ENCODE peak calls at places on chromosomes 7 and 10, in five cellular contexts. One of them, this sample, is unnamed.
A peak's percentile ranks its signal among the peaks of the same experiment; 100 is the strongest.

GRCh38 chr7:91657386-91658120 is 222.9 kb downstream of the MTERF1 start:
- DNase-seq in breast epithelium: no peak
- DNase-seq in neural progenitor cell: no peak
- DNase-seq in astrocyte: peak; percentile 99
- DNase-seq in fibroblast of lung: peak; percentile 98
- DNase-seq in this sample: no peak

GRCh38 chr7:30470163-30470770 is 8.3 kb downstream of the NOD1 start:
- DNase-seq in breast epithelium: no peak
- DNase-seq in neural progenitor cell: no peak
- DNase-seq in astrocyte: peak; percentile 82
- DNase-seq in fibroblast of lung: peak; percentile 83
- DNase-seq in this sample: no peak

GRCh38 chr7:17535776-17536175 is 237.3 kb downstream of the AHR start:
- DNase-seq in breast epithelium: no peak
- DNase-seq in neural progenitor cell: no peak
- DNase-seq in astrocyte: peak; percentile 86
- DNase-seq in fibroblast of lung: peak; percentile 87
- DNase-seq in this sample: no peak

GRCh38 chr10:27724287-27724686 is 21.3 kb downstream of the MKX start:
- DNase-seq in breast epithelium: no peak
- DNase-seq in neural progenitor cell: peak; percentile 27
- DNase-seq in astrocyte: no peak
- DNase-seq in fibroblast of lung: no peak
- DNase-seq in this sample: no peak

GRCh38 chr7:148698397-148699023 is at the start of gene CUL1:
- DNase-seq in breast epithelium: peak; percentile 81
- DNase-seq in neural progenitor cell: peak; percentile 89
- DNase-seq in astrocyte: peak; percentile 46
- DNase-seq in fibroblast of lung: peak; percentile 72
- DNase-seq in this sample: peak; percentile 84

GRCh38 chr10:26781797-26782196 is 79.0 kb downstream of the ABI1 start:
- DNase-seq in breast epithelium: no peak
- DNase-seq in neural progenitor cell: no peak
- DNase-seq in astrocyte: peak; percentile 23
- DNase-seq in fibroblast of lung: peak; percentile 48
- DNase-seq in this sample: no peak

GRCh38 chr7:867001-867405 is 9.4 kb upstream of the GET4 start:
- DNase-seq in breast epithelium: peak; percentile 90
- DNase-seq in neural progenitor cell: no peak
- DNase-seq in astrocyte: peak; percentile 56
- DNase-seq in fibroblast of lung: peak; percentile 62
- DNase-seq in this sample: no peak

GRCh38 chr10:113015201-113015600 is 65.2 kb downstream of the TCF7L2 start:
- DNase-seq in breast epithelium: no peak
- DNase-seq in neural progenitor cell: no peak
- DNase-seq in astrocyte: no peak
- DNase-seq in fibroblast of lung: no peak
- DNase-seq in this sample: no peak

GRCh38 chr10:133173860-133174523 is 14.0 kb downstream of the KNDC1 start:
- DNase-seq in breast epithelium: no peak
- DNase-seq in neural progenitor cell: no peak
- DNase-seq in astrocyte: no peak
- DNase-seq in fibroblast of lung: no peak
- DNase-seq in this sample: no peak

GRCh38 chr7:79523426-79523825 is 70.0 kb upstream of the MAGI2 start:
- DNase-seq in breast epithelium: no peak
- DNase-seq in neural progenitor cell: no peak
- DNase-seq in astrocyte: no peak
- DNase-seq in fibroblast of lung: no peak
- DNase-seq in this sample: no peak

GRCh38 chr10:845526-845925 is 86.0 kb downstream of the LARP4B start:
- DNase-seq in breast epithelium: no peak
- DNase-seq in neural progenitor cell: no peak
- DNase-seq in astrocyte: no peak
- DNase-seq in fibroblast of lung: no peak
- DNase-seq in this sample: no peak

GRCh38 chr7:5997210-5997808 is 11.5 kb downstream of the PMS2 start:
- DNase-seq in breast epithelium: peak; percentile 43
- DNase-seq in neural progenitor cell: peak; percentile 72
- DNase-seq in astrocyte: peak; percentile 44
- DNase-seq in fibroblast of lung: peak; percentile 58
- DNase-seq in this sample: peak; percentile 58

GRCh38 chr10:5570007-5570655 is 45.4 kb downstream of the CALML3 start:
- DNase-seq in breast epithelium: no peak
- DNase-seq in neural progenitor cell: no peak
- DNase-seq in astrocyte: no peak
- DNase-seq in fibroblast of lung: no peak
- DNase-seq in this sample: no peak

GRCh38 chr7:98352621-98353020 is 48.3 kb downstream of the BAIAP2L1 start:
- DNase-seq in breast epithelium: no peak
- DNase-seq in neural progenitor cell: no peak
- DNase-seq in astrocyte: peak; percentile 48
- DNase-seq in fibroblast of lung: peak; percentile 63
- DNase-seq in this sample: no peak

GRCh38 chr10:98916751-98917150 is 318.9 kb downstream of the HPSE2 start:
- DNase-seq in breast epithelium: no peak
- DNase-seq in neural progenitor cell: no peak
- DNase-seq in astrocyte: no peak
- DNase-seq in fibroblast of lung: no peak
- DNase-seq in this sample: no peak

GRCh38 chr7:155739538-155740140 is 72.6 kb downstream of the SHH start:
- DNase-seq in breast epithelium: no peak
- DNase-seq in neural progenitor cell: no peak
- DNase-seq in astrocyte: no peak
- DNase-seq in fibroblast of lung: no peak
- DNase-seq in this sample: no peak

GRCh38 chr7:111059826-111060225 is 31.1 kb upstream of the LRRN3 start:
- DNase-seq in breast epithelium: no peak
- DNase-seq in neural progenitor cell: no peak
- DNase-seq in astrocyte: no peak
- DNase-seq in fibroblast of lung: peak; percentile 8
- DNase-seq in this sample: no peak

GRCh38 chr10:127347202-127347959 is 151.0 kb upstream of the INSYN2A start:
- DNase-seq in breast epithelium: no peak
- DNase-seq in neural progenitor cell: no peak
- DNase-seq in astrocyte: no peak
- DNase-seq in fibroblast of lung: no peak
- DNase-seq in this sample: no peak

GRCh38 chr10:17456032-17456548 is 1.7 kb upstream of the ST8SIA6 start:
- DNase-seq in breast epithelium: no peak
- DNase-seq in neural progenitor cell: no peak
- DNase-seq in astrocyte: no peak
- DNase-seq in fibroblast of lung: no peak
- DNase-seq in this sample: no peak

GRCh38 chr10:122181055-122181732 is 89.9 kb upstream of the BTBD16 start:
- DNase-seq in breast epithelium: no peak
- DNase-seq in neural progenitor cell: no peak
- DNase-seq in astrocyte: peak; percentile 67
- DNase-seq in fibroblast of lung: peak; percentile 77
- DNase-seq in this sample: no peak

GRCh38 chr7:73903321-73904218 is 42.6 kb downstream of the TMEM270 start:
- DNase-seq in breast epithelium: no peak
- DNase-seq in neural progenitor cell: no peak
- DNase-seq in astrocyte: no peak
- DNase-seq in fibroblast of lung: no peak
- DNase-seq in this sample: no peak

GRCh38 chr10:102402512-102402896 is 7.0 kb downstream of the NFKB2 start:
- DNase-seq in breast epithelium: no peak
- DNase-seq in neural progenitor cell: no peak
- DNase-seq in astrocyte: no peak
- DNase-seq in fibroblast of lung: no peak
- DNase-seq in this sample: no peak

GRCh38 chr7:25633420-25633819 is 405.1 kb upstream of the NPVF start:
- DNase-seq in breast epithelium: no peak
- DNase-seq in neural progenitor cell: no peak
- DNase-seq in astrocyte: no peak
- DNase-seq in fibroblast of lung: no peak
- DNase-seq in this sample: no peak

GRCh38 chr7:51366930-51367613 is 50.5 kb upstream of the COBL start:
- DNase-seq in breast epithelium: no peak
- DNase-seq in neural progenitor cell: peak; percentile 87
- DNase-seq in astrocyte: peak; percentile 18
- DNase-seq in fibroblast of lung: peak; percentile 40
- DNase-seq in this sample: no peak

GRCh38 chr10:49320191-49320590 is 21.2 kb downstream of the C10orf71 start:
- DNase-seq in breast epithelium: no peak
- DNase-seq in neural progenitor cell: no peak
- DNase-seq in astrocyte: no peak
- DNase-seq in fibroblast of lung: no peak
- DNase-seq in this sample: no peak

GRCh38 chr10:111360260-111360925 is 283.6 kb downstream of the ADRA2A start:
- DNase-seq in breast epithelium: peak; percentile 24
- DNase-seq in neural progenitor cell: peak; percentile 78
- DNase-seq in astrocyte: no peak
- DNase-seq in fibroblast of lung: no peak
- DNase-seq in this sample: no peak

GRCh38 chr7:41313171-41313570 is 389.7 kb downstream of the INHBA start:
- DNase-seq in breast epithelium: no peak
- DNase-seq in neural progenitor cell: no peak
- DNase-seq in astrocyte: no peak
- DNase-seq in fibroblast of lung: no peak
- DNase-seq in this sample: no peak

GRCh38 chr10:13528138-13528874 is 508 bp downstream of the BEND7 start:
- DNase-seq in breast epithelium: no peak
- DNase-seq in neural progenitor cell: peak; percentile 74
- DNase-seq in astrocyte: no peak
- DNase-seq in fibroblast of lung: no peak
- DNase-seq in this sample: no peak

DNA sequence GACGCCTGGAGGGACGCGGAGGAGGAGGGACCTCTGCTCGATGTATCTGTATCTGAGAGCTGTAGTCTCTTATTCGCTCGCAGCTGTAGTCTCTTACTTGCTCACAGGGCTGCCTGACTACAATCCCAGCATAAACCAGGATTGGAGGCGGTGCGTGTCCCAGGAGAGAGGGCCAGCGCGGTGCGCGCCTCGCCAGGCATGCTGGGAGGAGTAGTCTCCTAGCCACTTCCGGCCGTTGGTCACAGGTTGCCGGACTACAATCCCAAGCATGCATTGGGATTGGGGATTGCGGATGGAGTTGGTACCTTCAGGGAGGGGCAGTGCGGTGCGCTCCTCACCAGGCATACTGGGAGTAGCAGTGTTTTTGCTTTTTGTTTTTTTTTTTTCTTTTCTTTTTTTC is 421.7 kb upstream of the NUPR2 start:
- DNase-seq in breast epithelium: peak; percentile 21
- DNase-seq in neural progenitor cell: no peak
- DNase-seq in astrocyte: no peak
- DNase-seq in fibroblast of lung: no peak
- DNase-seq in this sample: no peak
- H3K9me3 ChIP-seq in breast epithelium: peaks cover 57% of the 10 kb centered on the region
- H3K9me3 ChIP-seq in neural progenitor cell: peaks cover 10% of the 10 kb centered on the region
- H3K9me3 ChIP-seq in astrocyte: peaks cover 19% of the 10 kb centered on the region
- H3K9me3 ChIP-seq in fibroblast of lung: no peaks in the 10 kb centered on the region
- H3K9me3 ChIP-seq in this sample: peaks cover 8% of the 10 kb centered on the region

GRCh38 chr10:77501152-77501845 is 136.3 kb downstream of the KCNMA1 start:
- DNase-seq in breast epithelium: no peak
- DNase-seq in neural progenitor cell: no peak
- DNase-seq in astrocyte: peak; percentile 85
- DNase-seq in fibroblast of lung: peak; percentile 93
- DNase-seq in this sample: no peak
- H3K4me1 ChIP-seq in breast epithelium: no peaks in the 10 kb centered on the region
- H3K4me1 ChIP-seq in neural progenitor cell: peaks cover 21% of the 10 kb centered on the region
- H3K4me1 ChIP-seq in astrocyte: peaks cover 55% of the 10 kb centered on the region
- H3K4me1 ChIP-seq in fibroblast of lung: peaks cover 30% of the 10 kb centered on the region
- H3K4me1 ChIP-seq in this sample: no peaks in the 10 kb centered on the region

DNA sequence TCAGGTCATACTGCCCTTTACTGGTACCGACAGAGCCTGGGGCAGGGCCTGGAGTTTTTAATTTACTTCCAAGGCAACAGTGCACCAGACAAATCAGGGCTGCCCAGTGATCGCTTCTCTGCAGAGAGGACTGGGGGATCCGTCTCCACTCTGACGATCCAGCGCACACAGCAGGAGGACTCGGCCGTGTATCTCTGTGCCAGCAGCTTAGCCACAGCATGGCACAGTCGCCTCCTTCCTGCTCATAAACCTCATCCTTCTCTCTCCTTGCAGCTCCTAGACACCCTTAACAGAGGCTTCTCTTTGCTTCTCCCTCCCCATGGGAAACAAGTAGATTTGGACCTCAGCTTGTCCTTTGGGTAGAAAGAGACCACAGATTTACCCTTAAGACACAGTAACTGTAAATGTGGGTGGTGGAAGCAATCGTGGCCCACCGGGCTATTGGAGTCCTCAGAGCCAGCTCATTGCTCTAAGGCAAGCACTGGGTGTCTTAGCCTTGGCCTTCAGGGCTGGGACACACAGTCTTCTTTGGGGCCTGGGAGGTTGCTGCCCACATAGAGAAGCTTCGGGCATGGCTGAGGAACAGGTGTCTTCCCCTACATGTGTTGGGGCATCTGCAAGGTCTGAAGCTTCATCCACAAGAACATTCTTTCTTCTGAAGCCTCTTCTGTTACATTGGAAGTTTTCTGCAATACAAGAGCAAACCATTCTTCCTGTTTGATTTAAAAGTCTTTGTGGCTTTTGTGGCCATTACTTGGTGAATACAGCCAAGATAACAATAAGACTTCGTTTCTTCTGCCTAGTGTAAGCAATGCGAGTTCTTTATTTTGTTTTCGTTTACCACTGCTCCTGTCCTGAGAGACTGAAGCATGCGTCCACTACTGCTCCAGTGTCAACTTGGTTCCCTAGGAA is 95.5 kb upstream of the PRSS58 start:
- DNase-seq in breast epithelium: no peak
- DNase-seq in neural progenitor cell: no peak
- DNase-seq in astrocyte: no peak
- DNase-seq in fibroblast of lung: no peak
- DNase-seq in this sample: no peak
- H3K27ac ChIP-seq in breast epithelium: no peak overlapping the region
- H3K27ac ChIP-seq in neural progenitor cell: no peak overlapping the region
- H3K27ac ChIP-seq in astrocyte: no peak overlapping the region
- H3K27ac ChIP-seq in fibroblast of lung: no peak overlapping the region
- H3K27ac ChIP-seq in this sample: peak overlapping the region; percentile 38

GRCh38 chr10:37947526-37947925 is 28.9 kb downstream of the ZNF25 start:
- DNase-seq in breast epithelium: no peak
- DNase-seq in neural progenitor cell: no peak
- DNase-seq in astrocyte: no peak
- DNase-seq in fibroblast of lung: no peak
- DNase-seq in this sample: no peak
- H3K9me3 ChIP-seq in breast epithelium: no peaks in the 10 kb centered on the region
- H3K9me3 ChIP-seq in neural progenitor cell: peaks cover 6% of the 10 kb centered on the region
- H3K9me3 ChIP-seq in astrocyte: peaks cover 7% of the 10 kb centered on the region
- H3K9me3 ChIP-seq in fibroblast of lung: no peaks in the 10 kb centered on the region
- H3K9me3 ChIP-seq in this sample: no peaks in the 10 kb centered on the region

DNA sequence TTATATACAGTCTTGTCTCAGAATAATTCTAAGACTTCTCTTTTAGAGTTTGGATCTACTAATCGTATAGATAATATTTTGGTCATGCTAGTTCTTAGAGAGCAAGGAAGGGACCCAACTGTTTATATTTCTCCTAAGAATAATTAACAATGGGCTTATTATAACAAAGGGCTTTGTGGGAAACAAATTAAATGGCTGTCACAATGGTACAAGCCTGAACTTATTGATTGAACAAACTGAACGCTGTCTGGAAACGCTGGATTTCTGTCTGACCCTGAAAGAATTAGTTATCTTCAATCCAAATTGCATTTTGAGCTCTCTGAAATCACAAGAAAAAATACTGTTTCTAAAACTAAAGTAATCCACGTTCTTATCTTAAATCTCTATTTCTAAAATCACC is 56.8 kb downstream of the CSTF2T start:
- DNase-seq in breast epithelium: no peak
- DNase-seq in neural progenitor cell: no peak
- DNase-seq in astrocyte: no peak
- DNase-seq in fibroblast of lung: no peak
- DNase-seq in this sample: no peak
- H3K4me1 ChIP-seq in breast epithelium: no peaks in the 10 kb centered on the region
- H3K4me1 ChIP-seq in neural progenitor cell: peaks cover 18% of the 10 kb centered on the region
- H3K4me1 ChIP-seq in astrocyte: no peaks in the 10 kb centered on the region
- H3K4me1 ChIP-seq in fibroblast of lung: no peaks in the 10 kb centered on the region
- H3K4me1 ChIP-seq in this sample: no peaks in the 10 kb centered on the region

This sample was measured in CD4-positive, alpha-beta memory T cell.